ENCODE peak calls at places on chromosomes 12 and 14, in four cellular contexts. H is GM04504, F is glomerular endothelial cell, K is breast epithelium. B is an unnamed sample.

GRCh38 chr12:65510584-65511050 is 232.1 kb downstream of the MSRB3 start:
- DNase-seq in F (no peak), H (no peak), K (no peak), B (no peak)

GRCh38 chr14:24632336-24632735 is 1.7 kb downstream of the GZMB start:
- DNase-seq in K (no peak), H (no peak), F (no peak), B (no peak)

GRCh38 chr12:56991319-56991906 is 14.9 kb downstream of the ZBTB39 start:
- DNase-seq in H (no peak), F (no peak), K (no peak), B (peak)

GRCh38 chr12:22518067-22518719 is 26.1 kb downstream of the C2CD5 start:
- DNase-seq in K (peak), H (no peak), F (no peak), B (peak)

GRCh38 chr14:73754911-73755360 is 40.8 kb upstream of the PNMA1 start:
- DNase-seq in K (peak), F (no peak), H (peak), B (no peak)

GRCh38 chr14:56216631-56217379 is 98.6 kb downstream of the PELI2 start:
- DNase-seq in F (no peak), H (no peak), K (peak), B (no peak)

GRCh38 chr14:68195126-68195525 is 375.5 kb downstream of the RAD51B start:
- DNase-seq in H (no peak), F (no peak), K (no peak), B (no peak)

GRCh38 chr12:51218607-51219161 is 822 bp upstream of the POU6F1 start:
- DNase-seq in H (no peak), F (no peak), K (no peak), B (no peak)

GRCh38 chr14:106174206-106174605 is 647.8 kb downstream of the TMEM121 start:
- DNase-seq in H (no peak), F (no peak), K (no peak), B (no peak)

GRCh38 chr14:97993508-97994019 is 1196.4 kb downstream of the VRK1 start:
- DNase-seq in F (no peak), H (no peak), K (no peak), B (no peak)

GRCh38 chr14:106372870-106373657 is 846.7 kb downstream of the TMEM121 start:
- DNase-seq in K (no peak), F (no peak), H (no peak), B (no peak)

GRCh38 chr12:117140397-117141096 is 41.3 kb upstream of the TESC start:
- DNase-seq in K (no peak), H (no peak), F (no peak), B (no peak)

GRCh38 chr12:119115296-119115905 is 63.3 kb upstream of the HSPB8 start:
- DNase-seq in K (no peak), F (no peak), H (peak), B (no peak)

GRCh38 chr12:1583421-1584078 is 10.8 kb downstream of the FBXL14 start:
- DNase-seq in K (peak), F (peak), H (no peak), B (peak)

GRCh38 chr12:123115409-123116111 is 35.3 kb downstream of the PITPNM2 start:
- DNase-seq in F (no peak), K (no peak), H (peak), B (no peak)

GRCh38 chr12:94140556-94140955 is 7.8 kb upstream of the PLXNC1 start:
- DNase-seq in F (no peak), H (no peak), K (no peak), B (no peak)

GRCh38 chr14:30443368-30444007 is 115.5 kb upstream of the G2E3 start:
- DNase-seq in F (no peak), K (no peak), H (peak), B (no peak)

GRCh38 chr12:459430-460258 is at the start of gene B4GALNT3:
- DNase-seq in K (peak), F (no peak), H (no peak), B (no peak)

GRCh38 chr14:65304239-65304638 is 108.3 kb upstream of the FUT8 start:
- DNase-seq in F (no peak), K (no peak), H (no peak), B (no peak)

GRCh38 chr12:9041321-9041720 is 52.0 kb downstream of the KLRG1 start:
- DNase-seq in K (no peak), H (no peak), F (no peak), B (no peak)

GRCh38 chr12:41019461-41019860 is 168.7 kb upstream of the PDZRN4 start:
- DNase-seq in H (no peak), K (no peak), F (no peak), B (no peak)

GRCh38 chr14:90850487-90850886 is 34.3 kb upstream of the TTC7B start:
- DNase-seq in K (no peak), F (peak), H (no peak), B (peak)

GRCh38 chr12:85814116-85814515 is 22.1 kb downstream of the RASSF9 start:
- DNase-seq in K (no peak), F (no peak), H (no peak), B (no peak)

GRCh38 chr12:6697584-6698351 is 2.8 kb downstream of the PIANP start:
- DNase-seq in F (no peak), H (peak), K (no peak), B (no peak)

GRCh38 chr14:41280745-41281144 is 325.9 kb upstream of the LRFN5 start:
- DNase-seq in K (no peak), F (no peak), H (no peak), B (no peak)

GRCh38 chr12:20822415-20822814 is 11.9 kb downstream of the SLCO1B3 start:
- DNase-seq in F (no peak), H (no peak), K (no peak), B (no peak)

GRCh38 chr12:49111206-49111605 is 559 bp upstream of the LMBR1L start:
- DNase-seq in F (no peak), H (no peak), K (no peak), B (no peak)

GRCh38 chr12:8493084-8493483 is 20.2 kb upstream of the CLEC4D start:
- DNase-seq in H (no peak), F (no peak), K (no peak), B (no peak)

GRCh38 chr12:20557076-20557475 is 138.1 kb upstream of the SLCO1C1 start:
- DNase-seq in H (no peak), K (no peak), F (no peak), B (no peak)

GRCh38 chr14:106060576-106060975 is 534.2 kb downstream of the TMEM121 start:
- DNase-seq in F (no peak), H (no peak), K (no peak), B (no peak)

GRCh38 chr12:129067482-129067881 is 214.2 kb downstream of the GLT1D1 start:
- DNase-seq in K (no peak), H (no peak), F (no peak), B (no peak)

GRCh38 chr14:72352012-72352411 is 419.8 kb downstream of the RGS6 start:
- DNase-seq in H (no peak), K (no peak), F (no peak), B (no peak)

GRCh38 chr12:52147367-52147972 is 44.3 kb downstream of the KRT80 start:
- DNase-seq in K (peak), F (no peak), H (peak), B (peak)

B was measured in pulmonary artery endothelial cell.